ENCODE peak calls at places on chromosomes 12 and 14, in four cellular contexts. Y is cardiac muscle cell, U is GM10248, A is cardiac fibroblast. J is an unnamed sample.

GRCh38 chr14:88895116-88895515 is 70.7 kb downstream of the TTC8 start:
- DNase-seq in Y (peak), U (no peak), A (peak), J (peak)

GRCh38 chr14:35353409-35354172 is 51.0 kb downstream of the NFKBIA start:
- DNase-seq in Y (no peak), U (no peak), A (no peak), J (no peak)

GRCh38 chr14:52793061-52793460 is 1.7 kb upstream of the GNPNAT1 start:
- DNase-seq in Y (no peak), U (no peak), A (no peak), J (no peak)

GRCh38 chr14:106491851-106492250 is 965.5 kb downstream of the TMEM121 start:
- DNase-seq in Y (no peak), U (no peak), A (no peak), J (peak)

GRCh38 chr12:39541471-39541870 is 78.1 kb downstream of the ABCD2 start:
- DNase-seq in Y (no peak), U (no peak), A (no peak), J (no peak)

GRCh38 chr14:54796961-54797360 is 105.7 kb downstream of the GCH1 start:
- DNase-seq in Y (peak), U (no peak), A (peak), J (peak)

GRCh38 chr14:85528080-85528881 is 1.7 kb upstream of the FLRT2 start:
- DNase-seq in Y (peak), U (no peak), A (peak), J (peak)

GRCh38 chr12:99984271-99985128 is at the start of gene ANKS1B:
- DNase-seq in Y (peak), U (peak), A (peak), J (peak)

GRCh38 chr14:80681651-80682050 is 259.9 kb downstream of the CEP128 start:
- DNase-seq in Y (no peak), U (no peak), A (no peak), J (no peak)

GRCh38 chr12:27901959-27902358 is 70.6 kb downstream of the PTHLH start:
- DNase-seq in Y (peak), U (no peak), A (peak), J (peak)

GRCh38 chr12:117830471-117830870 is 138.3 kb downstream of the KSR2 start:
- DNase-seq in Y (no peak), U (no peak), A (no peak), J (no peak)

GRCh38 chr14:100749967-100750597 is 23.4 kb downstream of the DLK1 start:
- DNase-seq in Y (no peak), U (no peak), A (no peak), J (no peak)

GRCh38 chr12:101552277-101552676 is 42.5 kb upstream of the MYBPC1 start:
- DNase-seq in Y (peak), U (no peak), A (peak), J (peak)

GRCh38 chr14:60965402-60965801 is 15.5 kb downstream of the TRMT5 start:
- DNase-seq in Y (peak), U (no peak), A (peak), J (peak)

GRCh38 chr12:28961948-28962384 is 187.1 kb upstream of the FAR2 start:
- DNase-seq in Y (peak), U (no peak), A (peak), J (no peak)

GRCh38 chr14:71136386-71137060 is 229.3 kb downstream of the PCNX1 start:
- DNase-seq in Y (no peak), U (no peak), A (no peak), J (no peak)

GRCh38 chr12:57049047-57049446 is 882 bp downstream of the MYO1A start:
- DNase-seq in Y (no peak), U (no peak), A (no peak), J (no peak)

GRCh38 chr14:51682411-51682810 is 30.7 kb downstream of the FRMD6 start:
- DNase-seq in Y (peak), U (no peak), A (peak), J (no peak)

GRCh38 chr12:3218150-3218845 is 141.1 kb downstream of the TSPAN9 start:
- DNase-seq in Y (peak), U (peak), A (peak), J (peak)
- TF ChIP-seq CTCF in Y (peak), U (no peak), A (peak), J (no peak)

GRCh38 chr12:6703631-6704030 is 3.0 kb upstream of the PIANP start:
- DNase-seq in Y (no peak), U (no peak), A (no peak), J (no peak)
- TF ChIP-seq CTCF in Y (no peak), U (no peak), A (no peak), J (no peak)

DNA sequence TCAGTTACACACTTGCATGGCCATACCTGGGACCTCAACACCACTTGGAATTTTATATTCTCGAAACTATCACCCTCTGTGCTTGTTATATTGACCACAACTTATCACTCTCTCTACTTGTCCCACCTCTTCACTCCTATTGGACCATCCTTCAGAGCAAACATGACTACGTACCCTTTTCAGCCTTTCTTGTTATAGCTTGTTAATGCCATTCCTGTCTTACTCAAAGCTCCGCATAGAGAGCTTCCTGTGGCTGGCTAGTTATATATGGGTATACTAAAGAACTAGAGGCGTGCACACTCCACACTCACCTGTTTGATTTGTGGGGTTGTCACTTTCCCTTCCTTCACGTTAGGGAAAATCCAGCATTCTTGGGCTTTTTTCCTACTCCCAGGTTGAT is 26.3 kb upstream of the FRS2 start:
- DNase-seq in Y (no peak), U (no peak), A (no peak), J (no peak)
- TF ChIP-seq CTCF in Y (no peak), U (no peak), A (no peak), J (no peak)

DNA sequence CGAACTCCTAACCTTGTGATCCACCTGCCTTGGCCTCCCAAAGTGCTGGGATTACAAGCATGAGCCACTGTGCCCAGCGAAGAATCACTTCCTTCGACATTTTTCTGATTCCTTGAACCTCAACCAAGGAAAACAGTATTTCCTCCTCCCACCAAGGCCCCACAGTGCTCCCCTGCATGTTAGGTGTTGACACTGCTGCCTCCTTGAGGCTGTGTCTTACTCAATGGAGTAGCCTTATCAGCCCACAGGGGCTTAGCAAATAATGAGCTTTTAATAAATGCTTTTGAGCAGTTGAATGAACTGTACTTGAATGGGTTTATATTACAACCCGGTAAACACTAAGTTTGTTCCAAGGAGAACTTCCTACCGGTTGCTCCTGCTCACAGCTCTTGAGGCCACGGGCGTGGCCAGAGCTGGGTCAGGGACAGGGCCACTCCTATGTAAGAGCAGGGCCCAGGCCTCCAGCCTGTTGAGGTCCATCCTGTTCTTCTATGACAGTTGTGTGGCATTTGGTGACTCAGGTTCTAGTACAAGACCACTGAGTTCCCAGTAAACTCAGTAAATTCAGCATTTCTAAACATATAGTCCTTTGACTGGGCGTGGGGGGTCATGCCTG is 36.8 kb upstream of the TUBA1A start:
- DNase-seq in Y (peak), U (no peak), A (peak), J (peak)
- TF ChIP-seq CTCF in Y (peak), U (peak), A (peak), J (no peak)